ENCODE peak calls at places on chromosome 20, in eight cellular contexts. K is mesenchymal stem cell, A is H1, H is hepatocyte, Q is A549, D is endothelial cell of umbilical vein, E is astrocyte, I is SK-N-SH. Z is an unnamed sample.

GRCh38 chr20:10728873-10729670 is 55.3 kb upstream of the JAG1 start:
- DNase-seq in D (peak), Q (no peak), K (no peak), E (peak), H (no peak), A (no peak), I (no peak), Z (no peak)

GRCh38 chr20:10629946-10630345 is 43.9 kb downstream of the JAG1 start:
- DNase-seq in A (no peak), Q (no peak), I (no peak), D (no peak), K (no peak), E (no peak), H (no peak), Z (peak)

GRCh38 chr20:39298566-39299501 is 336.7 kb downstream of the DHX35 start:
- DNase-seq in D (no peak), A (no peak), K (no peak), I (no peak), E (peak), H (no peak), Q (no peak), Z (no peak)

GRCh38 chr20:53291548-53291947 is 302.1 kb downstream of the ZNF217 start:
- DNase-seq in Q (no peak), I (no peak), E (no peak), A (no peak), D (no peak), K (no peak), H (no peak), Z (no peak)

GRCh38 chr20:59515013-59515905 is 89.1 kb upstream of the PHACTR3 start:
- DNase-seq in I (peak), A (no peak), D (peak), E (peak), H (peak), K (peak), Q (peak), Z (peak)

GRCh38 chr20:30811896-30812671 is 445.4 kb upstream of the DEFB115 start:
- DNase-seq in K (no peak), Q (no peak), E (peak), A (no peak), I (peak), D (no peak), H (no peak), Z (peak)

GRCh38 chr20:20463933-20464374 is 96.0 kb downstream of the INSM1 start:
- DNase-seq in Q (no peak), D (no peak), E (peak), A (peak), K (peak), H (no peak), I (no peak), Z (peak)

GRCh38 chr20:57772349-57772964 is 62.6 kb upstream of the PMEPA1 start:
- DNase-seq in K (no peak), A (peak), E (peak), H (no peak), D (peak), I (no peak), Q (peak), Z (no peak)

GRCh38 chr20:51500311-51500710 is 42.2 kb downstream of the NFATC2 start:
- DNase-seq in H (no peak), I (no peak), A (no peak), E (peak), K (no peak), Q (no peak), D (no peak), Z (no peak)

GRCh38 chr20:17735206-17735804 is 35.5 kb downstream of the BANF2 start:
- DNase-seq in D (peak), A (no peak), E (peak), K (peak), I (no peak), H (peak), Q (no peak), Z (no peak)

GRCh38 chr20:47713941-47714450 is 71.3 kb downstream of the SULF2 start:
- DNase-seq in E (no peak), I (no peak), A (no peak), K (no peak), H (no peak), D (no peak), Q (no peak), Z (no peak)

GRCh38 chr20:45910670-45911485 is 1.1 kb downstream of the PLTP start:
- DNase-seq in I (peak), K (peak), H (peak), D (peak), E (peak), A (peak), Q (peak), Z (peak)

GRCh38 chr20:2922957-2923356 is 49.7 kb downstream of the PTPRA start:
- DNase-seq in K (no peak), A (no peak), D (no peak), I (no peak), Q (no peak), H (no peak), E (no peak), Z (no peak)

GRCh38 chr20:3168079-3168828 is 5.1 kb downstream of the LZTS3 start:
- DNase-seq in E (no peak), Q (no peak), D (no peak), H (peak), I (peak), A (peak), K (no peak), Z (no peak)

GRCh38 chr20:18738055-18738454 is 75.5 kb upstream of the SCP2D1 start:
- DNase-seq in A (no peak), Q (no peak), I (no peak), E (no peak), K (peak), H (peak), D (no peak), Z (no peak)
- H3K4me2 ChIP-seq in A (no peak), Q (no peak), I (no peak), E (no peak), K (no peak), H (no peak), D (no peak), Z (no peak)

GRCh38 chr20:1322511-1323245 is 6.3 kb downstream of the SDCBP2 start:
- DNase-seq in A (no peak), I (no peak), E (peak), H (peak), K (peak), D (peak), Q (no peak), Z (no peak)

GRCh38 chr20:1325173-1326030 is 3.5 kb downstream of the SDCBP2 start:
- DNase-seq in A (peak), I (peak), E (peak), H (peak), D (peak), Q (peak), K (peak), Z (peak)

GRCh38 chr20:1323256-1323655 is 5.7 kb downstream of the SDCBP2 start:
- DNase-seq in H (no peak), E (no peak), A (no peak), Q (no peak), K (no peak), I (no peak), D (no peak), Z (no peak)

GRCh38 chr20:1324598-1325172 is 4.3 kb downstream of the SDCBP2 start:
- DNase-seq in A (no peak), Q (peak), D (peak), E (peak), H (no peak), I (no peak), K (peak), Z (no peak)

DNA sequence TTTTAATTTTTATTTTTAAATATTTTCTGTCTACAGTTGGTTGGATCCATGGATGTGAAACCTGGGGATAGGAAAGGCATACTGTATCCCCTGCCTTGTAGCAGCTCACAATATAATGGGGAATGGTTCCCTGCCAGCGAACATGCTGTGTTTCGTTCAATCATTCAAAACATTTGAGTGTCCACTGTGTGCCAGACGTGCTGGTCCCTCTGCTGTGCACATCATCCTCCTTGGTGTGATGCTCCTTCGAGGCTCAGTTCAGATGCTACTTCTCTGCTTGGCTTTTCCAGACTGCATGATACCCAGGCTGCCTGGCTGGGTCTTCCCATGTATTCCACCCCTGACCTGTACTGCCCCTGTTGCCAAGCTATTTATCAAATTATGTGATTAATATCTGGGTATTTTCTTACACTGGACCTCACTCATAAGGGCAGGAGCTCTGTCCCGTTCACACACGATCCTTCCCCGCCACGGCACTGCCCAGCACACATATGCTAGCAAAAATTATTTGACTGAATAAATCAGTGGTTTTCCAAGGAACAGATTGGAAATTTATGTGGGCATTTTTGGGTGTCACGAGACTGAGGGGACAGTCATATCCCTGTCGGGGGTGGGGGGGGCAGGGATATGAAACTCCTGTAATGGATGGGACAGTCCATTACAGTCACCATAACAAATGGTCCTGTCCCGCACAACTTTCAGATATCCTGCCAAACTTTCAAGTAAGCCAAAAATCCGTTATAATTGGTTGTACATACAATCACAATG is 4.9 kb downstream of the SDCBP2 start:
- DNase-seq in H (no peak), K (peak), I (no peak), A (no peak), D (peak), E (no peak), Q (no peak), Z (no peak)
- H3K4me2 ChIP-seq in H (peak), K (no peak), I (peak), A (no peak), D (peak), E (peak), Q (peak), Z (no peak)

GRCh38 chr20:63739129-63740069 is at the start of gene SLC2A4RG:
- DNase-seq in H (peak), I (peak), D (peak), K (peak), E (peak), Q (peak), A (no peak), Z (peak)

GRCh38 chr20:63737690-63737939 is 1.2 kb downstream of the LIME1 start:
- DNase-seq in D (no peak), H (no peak), E (no peak), A (no peak), I (peak), K (no peak), Q (no peak), Z (no peak)

GRCh38 chr20:63737940-63738686 is 1.5 kb upstream of the SLC2A4RG start:
- DNase-seq in H (peak), I (no peak), D (no peak), K (no peak), E (no peak), A (no peak), Q (no peak), Z (no peak)

GRCh38 chr20:63740070-63740500 is 509 bp downstream of the SLC2A4RG start:
- DNase-seq in K (peak), D (peak), A (no peak), H (peak), I (peak), Q (peak), E (no peak), Z (peak)

GRCh38 chr20:63738687-63739128 is 868 bp upstream of the SLC2A4RG start:
- DNase-seq in A (no peak), E (no peak), H (peak), D (no peak), Q (no peak), I (peak), K (peak), Z (peak)
- H3K4me2 ChIP-seq in A (peak), E (peak), H (peak), D (no peak), Q (peak), I (peak), K (peak), Z (peak)

GRCh38 chr20:33287884-33288283 is 4.9 kb downstream of the BPIFB1 start:
- DNase-seq in E (no peak), I (no peak), D (no peak), Q (no peak), H (no peak), A (no peak), K (no peak), Z (no peak)

GRCh38 chr20:33282991-33283555 is at the start of gene BPIFB1:
- DNase-seq in A (no peak), I (no peak), Q (no peak), K (no peak), D (no peak), E (no peak), H (no peak), Z (no peak)

GRCh38 chr20:33284937-33285336 is 1.9 kb downstream of the BPIFB1 start:
- DNase-seq in D (no peak), Q (no peak), K (no peak), E (no peak), A (no peak), H (no peak), I (no peak), Z (no peak)

GRCh38 chr20:33282196-33282934 is 649 bp upstream of the BPIFB1 start:
- DNase-seq in A (no peak), Q (no peak), I (no peak), E (no peak), K (no peak), D (no peak), H (no peak), Z (no peak)

GRCh38 chr20:33285861-33286495 is 3.0 kb downstream of the BPIFB1 start:
- DNase-seq in A (no peak), E (no peak), D (no peak), Q (no peak), H (no peak), I (no peak), K (no peak), Z (no peak)
- H3K4me2 ChIP-seq in A (no peak), E (no peak), D (no peak), Q (no peak), H (no peak), I (no peak), K (no peak), Z (no peak)

DNA sequence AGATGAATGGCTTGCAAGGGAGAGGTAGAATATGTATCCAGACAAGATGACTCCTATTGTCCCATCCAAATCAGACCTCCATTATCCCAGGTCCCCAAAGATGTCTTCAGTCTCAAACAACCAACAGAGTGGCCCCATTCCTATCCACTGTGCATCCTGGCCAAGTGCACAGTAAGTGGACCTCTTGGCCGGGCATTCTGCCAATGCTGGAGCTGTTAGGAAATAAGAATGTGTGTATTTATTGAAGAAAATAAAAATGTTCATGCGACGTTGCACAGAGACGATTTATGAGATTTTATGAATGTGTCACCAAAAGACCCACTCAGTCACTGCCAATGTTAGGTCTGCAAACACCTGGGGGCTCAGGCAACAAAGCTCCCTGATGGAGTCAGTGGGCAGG is 196.0 kb downstream of the MAFB start:
- DNase-seq in E (peak), A (no peak), K (peak), D (peak), H (peak), I (no peak), Q (no peak), Z (no peak)
- H3K4me2 ChIP-seq in E (no peak), A (no peak), K (no peak), D (no peak), H (no peak), I (no peak), Q (no peak), Z (no peak)

DNA sequence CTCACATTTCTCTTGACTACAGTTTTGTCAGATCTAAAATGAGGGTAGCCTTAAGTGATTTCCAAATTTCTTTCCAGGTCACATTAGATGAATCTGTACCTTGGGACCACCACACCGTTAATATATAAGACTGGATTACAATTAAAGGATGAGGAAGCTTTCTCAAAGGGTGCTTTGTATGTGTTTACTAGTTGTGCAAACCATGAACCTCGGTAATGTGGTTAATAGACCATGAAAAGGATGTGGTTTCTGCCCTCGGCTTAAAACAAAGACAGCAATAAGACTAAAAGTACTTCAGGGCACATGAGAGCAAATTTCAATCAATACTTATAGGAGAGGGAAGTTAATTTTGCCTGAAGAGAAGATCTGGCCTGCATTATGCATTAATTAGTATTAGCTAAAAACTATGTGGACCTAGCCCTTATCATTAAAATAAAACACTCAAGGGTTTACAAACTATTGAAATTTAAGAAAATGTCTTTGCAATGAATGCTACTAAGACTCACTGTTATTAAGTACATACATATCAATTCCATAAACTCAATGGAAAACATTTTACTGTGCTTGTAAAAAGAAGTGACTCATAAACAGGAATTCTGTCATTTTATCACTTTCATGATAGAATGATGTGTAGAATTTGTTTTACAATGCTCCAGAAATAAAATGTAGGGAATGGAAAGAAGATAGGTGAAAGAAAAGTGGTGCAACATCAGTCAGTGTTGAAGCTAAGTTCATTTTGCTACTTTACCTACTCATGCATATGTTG is 936 bp upstream of the TMX4 start:
- DNase-seq in A (no peak), I (no peak), Q (no peak), E (no peak), D (no peak), H (no peak), K (peak), Z (no peak)
- H3K4me2 ChIP-seq in A (peak), I (peak), Q (peak), E (peak), D (peak), H (peak), K (no peak), Z (no peak)

GRCh38 chr20:38127920-38128528 is 37.0 kb downstream of the TGM2 start:
- DNase-seq in H (no peak), E (no peak), I (no peak), K (no peak), D (no peak), Q (no peak), A (no peak), Z (no peak)

GRCh38 chr20:38129248-38129865 is 35.7 kb downstream of the TGM2 start:
- DNase-seq in H (no peak), I (no peak), K (no peak), Q (no peak), A (no peak), D (no peak), E (no peak), Z (no peak)

GRCh38 chr20:38129893-38130609 is 35.0 kb downstream of the TGM2 start:
- DNase-seq in I (no peak), A (no peak), Q (no peak), E (no peak), H (no peak), D (no peak), K (no peak), Z (no peak)

GRCh38 chr20:38127011-38127621 is 38.0 kb downstream of the TGM2 start:
- DNase-seq in H (peak), I (no peak), E (peak), A (no peak), K (peak), Q (peak), D (peak), Z (no peak)

GRCh38 chr20:38128691-38129090 is 36.4 kb downstream of the TGM2 start:
- DNase-seq in H (no peak), I (no peak), A (no peak), E (no peak), K (no peak), D (no peak), Q (no peak), Z (no peak)
- H3K4me2 ChIP-seq in H (no peak), I (no peak), A (no peak), E (no peak), K (no peak), D (no peak), Q (no peak), Z (no peak)

GRCh38 chr20:7893019-7893730 is 47.1 kb downstream of the HAO1 start:
- DNase-seq in I (no peak), A (no peak), Q (no peak), H (no peak), D (no peak), K (no peak), E (no peak), Z (no peak)

GRCh38 chr20:7903429-7903828 is 36.8 kb downstream of the HAO1 start:
- DNase-seq in Q (no peak), H (no peak), D (no peak), E (no peak), I (no peak), A (no peak), K (no peak), Z (no peak)

GRCh38 chr20:7897965-7898364 is 42.3 kb downstream of the HAO1 start:
- DNase-seq in A (no peak), K (no peak), E (no peak), H (no peak), I (no peak), Q (no peak), D (no peak), Z (no peak)
- H3K4me2 ChIP-seq in A (no peak), K (no peak), E (no peak), H (no peak), I (no peak), Q (no peak), D (no peak), Z (no peak)

DNA sequence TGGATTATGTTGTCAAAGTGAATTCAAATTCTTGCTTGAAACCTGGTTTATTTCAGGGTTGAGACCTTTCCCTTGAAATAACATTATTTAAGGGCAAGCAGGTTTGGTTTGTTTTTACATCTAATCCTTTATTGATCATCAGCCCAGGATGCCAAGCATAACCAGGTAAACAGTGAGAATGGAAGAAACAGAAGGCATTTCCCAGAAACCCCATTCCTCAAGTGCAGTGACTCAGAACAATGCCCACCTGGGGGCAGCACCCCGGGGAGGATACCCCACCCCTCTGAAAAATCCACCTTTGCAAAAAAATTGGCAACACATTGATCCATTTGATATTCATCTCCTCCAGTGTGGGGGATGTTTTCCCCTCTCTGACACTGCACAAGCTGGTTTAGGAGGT is 32.5 kb downstream of the POFUT1 start:
- DNase-seq in E (no peak), H (no peak), A (no peak), Q (no peak), D (no peak), I (peak), K (no peak), Z (no peak)
- H3K4me2 ChIP-seq in E (no peak), H (no peak), A (peak), Q (no peak), D (no peak), I (no peak), K (no peak), Z (no peak)

GRCh38 chr20:61316351-61316750 is 64.3 kb downstream of the CDH4 start:
- DNase-seq in H (no peak), I (no peak), K (no peak), Q (no peak), E (no peak), A (no peak), D (no peak), Z (no peak)
- H3K4me2 ChIP-seq in H (no peak), I (no peak), K (no peak), Q (no peak), E (no peak), A (no peak), D (no peak), Z (no peak)